ENCODE peak calls at places on chromosomes 13 and 19, in eight cellular contexts. One of them, this sample, is unnamed.

GRCh38 chr13:113220877-113221276 is 11.5 kb downstream of the CUL4A start:
- DNase-seq in HFF-Myc: no peak
- DNase-seq in lower lobe of right lung: no peak
- DNase-seq in heart right ventricle: peak; percentile 44
- DNase-seq in right lobe of liver: no peak
- DNase-seq in CD8-positive, alpha-beta T cell: peak; percentile 29
- DNase-seq in ascending aorta: no peak
- DNase-seq in tibial artery: no peak
- DNase-seq in this sample: peak; percentile 31

GRCh38 chr13:107563099-107563925 is 652.0 kb downstream of the LIG4 start:
- DNase-seq in HFF-Myc: no peak
- DNase-seq in lower lobe of right lung: no peak
- DNase-seq in heart right ventricle: no peak
- DNase-seq in right lobe of liver: no peak
- DNase-seq in CD8-positive, alpha-beta T cell: no peak
- DNase-seq in ascending aorta: no peak
- DNase-seq in tibial artery: no peak
- DNase-seq in this sample: peak; percentile 10

GRCh38 chr19:44747739-44748425 is 626 bp upstream of the BCL3 start:
- DNase-seq in HFF-Myc: no peak
- DNase-seq in lower lobe of right lung: peak; percentile 82
- DNase-seq in heart right ventricle: peak; percentile 78
- DNase-seq in right lobe of liver: peak; percentile 76
- DNase-seq in CD8-positive, alpha-beta T cell: no peak
- DNase-seq in ascending aorta: no peak
- DNase-seq in tibial artery: peak; percentile 87
- DNase-seq in this sample: peak; percentile 72

GRCh38 chr13:80338781-80339577 is 1.9 kb downstream of the SPRY2 start:
- DNase-seq in HFF-Myc: no peak
- DNase-seq in lower lobe of right lung: peak; percentile 86
- DNase-seq in heart right ventricle: peak; percentile 75
- DNase-seq in right lobe of liver: peak; percentile 80
- DNase-seq in CD8-positive, alpha-beta T cell: no peak
- DNase-seq in ascending aorta: peak; percentile 59
- DNase-seq in tibial artery: peak; percentile 91
- DNase-seq in this sample: peak; percentile 79

GRCh38 chr13:109673477-109673876 is 112.9 kb downstream of the IRS2 start:
- DNase-seq in HFF-Myc: no peak
- DNase-seq in lower lobe of right lung: no peak
- DNase-seq in heart right ventricle: no peak
- DNase-seq in right lobe of liver: no peak
- DNase-seq in CD8-positive, alpha-beta T cell: no peak
- DNase-seq in ascending aorta: no peak
- DNase-seq in tibial artery: no peak
- DNase-seq in this sample: peak; percentile 27

GRCh38 chr13:30880756-30881155 is 25.3 kb upstream of the MEDAG start:
- DNase-seq in HFF-Myc: peak; percentile 48
- DNase-seq in lower lobe of right lung: no peak
- DNase-seq in heart right ventricle: no peak
- DNase-seq in right lobe of liver: no peak
- DNase-seq in CD8-positive, alpha-beta T cell: no peak
- DNase-seq in ascending aorta: no peak
- DNase-seq in tibial artery: peak; percentile 85
- DNase-seq in this sample: peak; percentile 89

GRCh38 chr19:12623361-12624031 is 12.8 kb downstream of the ZNF791 start:
- DNase-seq in HFF-Myc: no peak
- DNase-seq in lower lobe of right lung: no peak
- DNase-seq in heart right ventricle: no peak
- DNase-seq in right lobe of liver: no peak
- DNase-seq in CD8-positive, alpha-beta T cell: no peak
- DNase-seq in ascending aorta: no peak
- DNase-seq in tibial artery: no peak
- DNase-seq in this sample: no peak

GRCh38 chr13:32135655-32136054 is 104.1 kb downstream of the FRY start:
- DNase-seq in HFF-Myc: peak; percentile 35
- DNase-seq in lower lobe of right lung: no peak
- DNase-seq in heart right ventricle: no peak
- DNase-seq in right lobe of liver: no peak
- DNase-seq in CD8-positive, alpha-beta T cell: no peak
- DNase-seq in ascending aorta: no peak
- DNase-seq in tibial artery: no peak
- DNase-seq in this sample: no peak

GRCh38 chr19:43101950-43102349 is 19.4 kb upstream of the PSG2 start:
- DNase-seq in HFF-Myc: no peak
- DNase-seq in lower lobe of right lung: no peak
- DNase-seq in heart right ventricle: no peak
- DNase-seq in right lobe of liver: no peak
- DNase-seq in CD8-positive, alpha-beta T cell: no peak
- DNase-seq in ascending aorta: no peak
- DNase-seq in tibial artery: no peak
- DNase-seq in this sample: no peak

GRCh38 chr13:26037302-26037701 is 14.5 kb downstream of the SHISA2 start:
- DNase-seq in HFF-Myc: no peak
- DNase-seq in lower lobe of right lung: no peak
- DNase-seq in heart right ventricle: no peak
- DNase-seq in right lobe of liver: no peak
- DNase-seq in CD8-positive, alpha-beta T cell: peak; percentile 30
- DNase-seq in ascending aorta: no peak
- DNase-seq in tibial artery: no peak
- DNase-seq in this sample: peak; percentile 28

GRCh38 chr13:32587014-32587773 is 942 bp downstream of the PDS5B start:
- DNase-seq in HFF-Myc: no peak
- DNase-seq in lower lobe of right lung: peak; percentile 79
- DNase-seq in heart right ventricle: peak; percentile 76
- DNase-seq in right lobe of liver: peak; percentile 87
- DNase-seq in CD8-positive, alpha-beta T cell: peak; percentile 60
- DNase-seq in ascending aorta: no peak
- DNase-seq in tibial artery: peak; percentile 84
- DNase-seq in this sample: peak; percentile 73

GRCh38 chr13:24162604-24163003 is 2.1 kb downstream of the SPATA13 start:
- DNase-seq in HFF-Myc: no peak
- DNase-seq in lower lobe of right lung: no peak
- DNase-seq in heart right ventricle: no peak
- DNase-seq in right lobe of liver: no peak
- DNase-seq in CD8-positive, alpha-beta T cell: no peak
- DNase-seq in ascending aorta: no peak
- DNase-seq in tibial artery: no peak
- DNase-seq in this sample: no peak

GRCh38 chr19:34733266-34733825 is 697 bp upstream of the ZNF181 start:
- DNase-seq in HFF-Myc: no peak
- DNase-seq in lower lobe of right lung: peak; percentile 65
- DNase-seq in heart right ventricle: no peak
- DNase-seq in right lobe of liver: no peak
- DNase-seq in CD8-positive, alpha-beta T cell: no peak
- DNase-seq in ascending aorta: peak; percentile 15
- DNase-seq in tibial artery: peak; percentile 80
- DNase-seq in this sample: no peak

GRCh38 chr19:35557539-35558399 is 5.7 kb downstream of the ATP4A start:
- DNase-seq in HFF-Myc: no peak
- DNase-seq in lower lobe of right lung: peak; percentile 79
- DNase-seq in heart right ventricle: peak; percentile 60
- DNase-seq in right lobe of liver: peak; percentile 44
- DNase-seq in CD8-positive, alpha-beta T cell: peak; percentile 46
- DNase-seq in ascending aorta: no peak
- DNase-seq in tibial artery: no peak
- DNase-seq in this sample: peak; percentile 42

GRCh38 chr13:38538412-38538811 is 148.5 kb upstream of the FREM2 start:
- DNase-seq in HFF-Myc: no peak
- DNase-seq in lower lobe of right lung: no peak
- DNase-seq in heart right ventricle: no peak
- DNase-seq in right lobe of liver: no peak
- DNase-seq in CD8-positive, alpha-beta T cell: no peak
- DNase-seq in ascending aorta: no peak
- DNase-seq in tibial artery: no peak
- DNase-seq in this sample: no peak

GRCh38 chr19:42324655-42325307 is 654 bp upstream of the MEGF8 start:
- DNase-seq in HFF-Myc: no peak
- DNase-seq in lower lobe of right lung: no peak
- DNase-seq in heart right ventricle: no peak
- DNase-seq in right lobe of liver: peak; percentile 33
- DNase-seq in CD8-positive, alpha-beta T cell: no peak
- DNase-seq in ascending aorta: no peak
- DNase-seq in tibial artery: no peak
- DNase-seq in this sample: no peak

GRCh38 chr13:50676602-50677001 is 166.9 kb downstream of the DLEU7 start:
- DNase-seq in HFF-Myc: no peak
- DNase-seq in lower lobe of right lung: no peak
- DNase-seq in heart right ventricle: no peak
- DNase-seq in right lobe of liver: no peak
- DNase-seq in CD8-positive, alpha-beta T cell: no peak
- DNase-seq in ascending aorta: no peak
- DNase-seq in tibial artery: no peak
- DNase-seq in this sample: peak; percentile 71

GRCh38 chr19:584240-585001 is 5.3 kb upstream of the HCN2 start:
- DNase-seq in HFF-Myc: no peak
- DNase-seq in lower lobe of right lung: no peak
- DNase-seq in heart right ventricle: peak; percentile 71
- DNase-seq in right lobe of liver: peak; percentile 44
- DNase-seq in CD8-positive, alpha-beta T cell: peak; percentile 64
- DNase-seq in ascending aorta: no peak
- DNase-seq in tibial artery: no peak
- DNase-seq in this sample: peak; percentile 61

DNA sequence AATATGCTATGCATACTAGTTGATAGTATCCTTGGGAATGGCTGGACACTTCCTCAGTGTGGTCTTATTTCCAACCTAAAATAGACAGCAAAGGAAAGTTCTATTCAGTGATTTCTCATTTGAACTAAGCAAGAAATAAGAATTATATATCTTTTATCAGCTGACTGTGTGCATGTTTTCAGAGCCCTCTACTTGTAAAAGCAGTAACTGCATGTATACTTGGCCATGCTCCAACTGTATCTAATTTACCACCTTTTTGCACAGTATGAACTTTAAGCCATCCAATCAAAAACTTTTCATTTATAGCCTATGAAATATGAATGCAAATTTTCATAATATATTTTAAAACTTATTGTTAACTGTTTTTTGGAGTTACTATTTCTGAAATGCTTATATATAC is 136.4 kb upstream of the PCDH9 start:
- DNase-seq in HFF-Myc: no peak
- DNase-seq in lower lobe of right lung: no peak
- DNase-seq in heart right ventricle: no peak
- DNase-seq in right lobe of liver: no peak
- DNase-seq in CD8-positive, alpha-beta T cell: no peak
- DNase-seq in ascending aorta: no peak
- DNase-seq in tibial artery: no peak
- DNase-seq in this sample: peak; percentile 66
- TF ChIP-seq CTCF in HFF-Myc: no peak
- TF ChIP-seq CTCF in lower lobe of right lung: no peak
- TF ChIP-seq CTCF in heart right ventricle: no peak
- TF ChIP-seq CTCF in right lobe of liver: no peak
- TF ChIP-seq CTCF in CD8-positive, alpha-beta T cell: no peak
- TF ChIP-seq CTCF in ascending aorta: no peak
- TF ChIP-seq CTCF in tibial artery: no peak
- TF ChIP-seq CTCF in this sample: peak; percentile 36

DNA sequence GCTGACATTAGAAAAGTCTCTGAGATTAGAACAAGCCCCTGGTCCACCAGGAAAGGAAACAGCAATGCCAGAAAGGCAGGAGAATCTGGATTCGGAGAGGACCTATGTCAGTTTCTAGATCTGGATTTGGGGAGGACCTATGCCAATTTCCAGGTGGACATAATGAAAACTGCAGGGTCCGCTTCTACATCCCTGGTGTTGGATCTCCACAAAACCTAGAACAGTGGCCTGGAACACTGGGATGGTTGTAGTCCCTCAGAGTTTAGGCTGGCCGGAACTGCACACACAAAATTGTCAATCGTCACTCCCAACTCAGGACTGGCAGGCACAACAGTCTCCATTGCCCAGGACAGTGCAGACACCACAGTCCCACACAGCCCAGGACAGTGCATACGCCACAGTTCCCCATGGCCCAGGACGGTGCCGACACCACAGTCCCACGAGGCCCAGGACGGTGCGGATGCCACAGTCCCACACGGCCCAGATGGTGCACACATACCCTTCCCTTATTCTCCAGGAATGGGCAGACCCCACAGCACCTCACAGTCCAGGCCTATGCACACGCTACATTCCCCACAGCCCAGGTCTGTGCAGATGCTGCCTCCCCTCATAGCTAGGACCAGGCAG is 341.7 kb downstream of the UQCRFS1 start:
- DNase-seq in HFF-Myc: no peak
- DNase-seq in lower lobe of right lung: no peak
- DNase-seq in heart right ventricle: no peak
- DNase-seq in right lobe of liver: no peak
- DNase-seq in CD8-positive, alpha-beta T cell: no peak
- DNase-seq in ascending aorta: no peak
- DNase-seq in tibial artery: no peak
- DNase-seq in this sample: no peak
- H3K4me3 ChIP-seq in HFF-Myc: no peak overlapping the region
- H3K4me3 ChIP-seq in lower lobe of right lung: no peak overlapping the region
- H3K4me3 ChIP-seq in heart right ventricle: no peak overlapping the region
- H3K4me3 ChIP-seq in right lobe of liver: no peak overlapping the region
- H3K4me3 ChIP-seq in CD8-positive, alpha-beta T cell: no peak overlapping the region
- H3K4me3 ChIP-seq in ascending aorta: no peak overlapping the region
- H3K4me3 ChIP-seq in tibial artery: no peak overlapping the region
- H3K4me3 ChIP-seq in this sample: no peak overlapping the region

GRCh38 chr19:56101095-56101494 is 20.0 kb downstream of the ZNF787 start:
- DNase-seq in HFF-Myc: no peak
- DNase-seq in lower lobe of right lung: no peak
- DNase-seq in heart right ventricle: peak; percentile 16
- DNase-seq in right lobe of liver: no peak
- DNase-seq in CD8-positive, alpha-beta T cell: no peak
- DNase-seq in ascending aorta: no peak
- DNase-seq in tibial artery: no peak
- DNase-seq in this sample: no peak
- TF ChIP-seq CTCF in HFF-Myc: no peak
- TF ChIP-seq CTCF in lower lobe of right lung: no peak
- TF ChIP-seq CTCF in heart right ventricle: no peak
- TF ChIP-seq CTCF in right lobe of liver: no peak
- TF ChIP-seq CTCF in CD8-positive, alpha-beta T cell: no peak
- TF ChIP-seq CTCF in ascending aorta: no peak
- TF ChIP-seq CTCF in tibial artery: no peak
- TF ChIP-seq CTCF in this sample: no peak

DNA sequence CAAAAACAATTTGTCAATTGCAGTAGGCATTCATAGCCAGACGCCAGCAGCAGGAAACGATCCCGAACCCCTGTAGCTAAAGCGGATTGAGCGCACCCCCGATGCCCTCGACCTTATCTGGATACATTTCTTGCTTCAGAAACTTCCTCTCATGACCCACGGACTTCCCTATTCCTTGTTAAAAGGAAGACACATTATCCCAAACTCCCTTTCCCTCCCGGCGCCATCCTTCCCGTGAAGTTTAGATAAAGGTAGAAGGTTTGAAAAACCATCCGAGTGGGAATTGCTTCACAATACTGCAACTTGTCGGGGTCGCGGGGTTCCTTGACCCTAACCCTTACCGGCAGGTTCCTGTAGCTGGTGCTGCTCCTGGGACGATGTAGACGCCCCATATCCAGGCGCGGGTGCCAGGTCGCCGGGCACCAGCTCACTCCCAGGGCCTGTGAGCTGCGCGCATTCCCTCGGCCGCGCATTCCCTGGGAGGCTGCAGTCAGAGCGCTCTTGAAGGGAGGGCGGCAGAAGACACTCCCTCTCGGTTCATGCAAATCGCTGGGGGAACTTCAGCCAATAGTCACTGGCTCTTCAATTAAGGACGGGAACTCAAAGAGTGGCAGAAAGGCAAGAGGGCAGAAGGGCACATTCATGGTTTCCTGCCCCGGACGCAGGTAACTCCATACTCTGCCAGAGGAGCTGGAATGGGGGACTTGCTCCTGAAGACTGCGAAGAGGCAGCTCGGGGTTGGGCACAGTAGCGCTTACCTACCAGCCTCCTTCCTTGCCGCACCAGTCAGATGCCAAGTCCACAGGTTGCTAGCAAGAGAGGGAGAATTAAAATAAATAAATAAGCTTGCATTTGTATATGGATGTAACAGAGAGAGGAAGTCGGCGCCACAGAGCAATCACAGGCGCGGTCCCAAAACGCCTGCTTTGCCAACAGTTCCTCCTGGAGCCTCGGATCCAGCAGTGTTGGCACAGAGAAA is 674 bp downstream of the PCDH20 start:
- DNase-seq in HFF-Myc: no peak
- DNase-seq in lower lobe of right lung: peak; percentile 76
- DNase-seq in heart right ventricle: peak; percentile 22
- DNase-seq in right lobe of liver: peak; percentile 75
- DNase-seq in CD8-positive, alpha-beta T cell: no peak
- DNase-seq in ascending aorta: no peak
- DNase-seq in tibial artery: peak; percentile 74
- DNase-seq in this sample: peak; percentile 2
- H3K4me3 ChIP-seq in HFF-Myc: no peak overlapping the region
- H3K4me3 ChIP-seq in lower lobe of right lung: peak overlapping the region; percentile 51
- H3K4me3 ChIP-seq in heart right ventricle: peak overlapping the region; percentile 49
- H3K4me3 ChIP-seq in right lobe of liver: peak overlapping the region; percentile 52
- H3K4me3 ChIP-seq in CD8-positive, alpha-beta T cell: no peak overlapping the region
- H3K4me3 ChIP-seq in ascending aorta: peak overlapping the region; percentile 65
- H3K4me3 ChIP-seq in tibial artery: peak overlapping the region; percentile 58
- H3K4me3 ChIP-seq in this sample: no peak overlapping the region

This sample was measured in cardiac fibroblast.